ENCODE peak calls at places on chromosomes 6 and 20, in seven cellular contexts. A, W, S, T, K, H and Z are unnamed samples.

GRCh38 chr6:5175195-5175594 is 85.6 kb downstream of the LYRM4 start:
- DNase-seq in A (no peak), W (no peak), S (no peak), T (no peak), K (no peak), H (no peak), Z (no peak)

GRCh38 chr20:64099086-64099786 is 8.1 kb downstream of the NPBWR2 start:
- DNase-seq in A (no peak), W (no peak), S (no peak), T (no peak), K (no peak), H (no peak), Z (no peak)

GRCh38 chr6:16343593-16343992 is 105.2 kb downstream of the GMPR start:
- DNase-seq in A (no peak), W (no peak), S (peak; percentile 58), T (peak; percentile 67), K (no peak), H (no peak), Z (no peak)

GRCh38 chr20:11266571-11266970 is 592.8 kb upstream of the JAG1 start:
- DNase-seq in A (no peak), W (no peak), S (no peak), T (peak; percentile 20), K (no peak), H (no peak), Z (no peak)

GRCh38 chr6:100378576-100378975 is 86.1 kb downstream of the SIM1 start:
- DNase-seq in A (no peak), W (no peak), S (no peak), T (no peak), K (no peak), H (no peak), Z (no peak)

GRCh38 chr6:75156186-75156878 is 49.5 kb downstream of the COL12A1 start:
- DNase-seq in A (no peak), W (no peak), S (no peak), T (no peak), K (no peak), H (no peak), Z (no peak)

GRCh38 chr20:57742506-57743180 is 32.8 kb upstream of the PMEPA1 start:
- DNase-seq in A (no peak), W (no peak), S (no peak), T (no peak), K (no peak), H (no peak), Z (no peak)

GRCh38 chr6:160124007-160124406 is 2.4 kb downstream of the SLC22A1 start:
- DNase-seq in A (no peak), W (no peak), S (no peak), T (no peak), K (no peak), H (no peak), Z (no peak)

GRCh38 chr20:63006611-63007471 is at the start of gene BHLHE23:
- DNase-seq in A (no peak), W (no peak), S (no peak), T (no peak), K (no peak), H (no peak), Z (no peak)

GRCh38 chr20:19210426-19211155 is 1.9 kb upstream of the SLC24A3 start:
- DNase-seq in A (no peak), W (no peak), S (no peak), T (no peak), K (no peak), H (no peak), Z (no peak)

GRCh38 chr20:19212524-19213502 is at the start of gene SLC24A3:
- DNase-seq in A (no peak), W (peak; percentile 73), S (no peak), T (peak; percentile 9), K (no peak), H (no peak), Z (no peak)

GRCh38 chr20:19213946-19214490 is 1.6 kb downstream of the SLC24A3 start:
- DNase-seq in A (no peak), W (no peak), S (no peak), T (no peak), K (no peak), H (no peak), Z (no peak)

GRCh38 chr20:19211661-19212523 is 550 bp upstream of the SLC24A3 start:
- DNase-seq in A (no peak), W (peak; percentile 56), S (no peak), T (peak; percentile 2), K (no peak), H (no peak), Z (no peak)

GRCh38 chr20:19211252-19211651 is 1.2 kb upstream of the SLC24A3 start:
- DNase-seq in A (no peak), W (no peak), S (no peak), T (no peak), K (no peak), H (no peak), Z (no peak)
- H3K27me3 ChIP-seq in A (peaks cover 25% of the 10 kb centered on the region), W (peaks cover 4% of the 10 kb centered on the region), S (peaks cover 28% of the 10 kb centered on the region), T (peaks cover 29% of the 10 kb centered on the region), K (peaks cover 18% of the 10 kb centered on the region), H (peaks cover 3% of the 10 kb centered on the region), Z (peaks cover 22% of the 10 kb centered on the region)

DNA sequence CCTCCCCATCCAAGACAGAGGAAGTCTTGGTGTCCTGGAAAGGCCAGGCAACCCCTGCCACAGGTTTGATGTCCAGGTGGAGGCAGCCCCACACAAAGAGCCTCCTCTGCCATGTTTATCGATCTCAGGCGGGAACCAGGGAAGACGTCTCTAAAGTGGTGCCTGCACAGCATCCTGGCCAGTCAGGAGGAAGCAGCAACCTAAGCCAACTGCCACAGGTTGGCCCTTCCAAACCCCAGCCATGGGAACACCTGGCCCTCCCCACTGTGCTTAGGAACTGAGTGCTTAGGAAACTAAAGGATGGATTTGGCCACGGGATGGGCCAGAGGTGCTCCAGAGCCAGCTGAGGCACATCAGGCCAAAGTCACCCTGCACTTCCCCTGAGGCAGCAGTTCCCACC is 56.9 kb downstream of the CSE1L start:
- DNase-seq in A (no peak), W (no peak), S (no peak), T (no peak), K (no peak), H (no peak), Z (no peak)
- H3K27me3 ChIP-seq in A (no peaks in the 10 kb centered on the region), W (no peaks in the 10 kb centered on the region), S (no peaks in the 10 kb centered on the region), T (no peaks in the 10 kb centered on the region), K (no peaks in the 10 kb centered on the region), H (no peaks in the 10 kb centered on the region), Z (no peaks in the 10 kb centered on the region)

GRCh38 chr20:50054626-50055511 is 58.1 kb downstream of the UBE2V1 start:
- DNase-seq in A (no peak), W (no peak), S (peak; percentile 32), T (peak; percentile 60), K (peak; percentile 90), H (no peak), Z (no peak)
- H3K27me3 ChIP-seq in A (no peaks in the 10 kb centered on the region), W (no peaks in the 10 kb centered on the region), S (no peaks in the 10 kb centered on the region), T (no peaks in the 10 kb centered on the region), K (no peaks in the 10 kb centered on the region), H (no peaks in the 10 kb centered on the region), Z (no peaks in the 10 kb centered on the region)

GRCh38 chr20:61798632-61799031 is 267.0 kb downstream of the TAF4 start:
- DNase-seq in A (no peak), W (no peak), S (no peak), T (no peak), K (no peak), H (no peak), Z (no peak)
- H3K27me3 ChIP-seq in A (no peaks in the 10 kb centered on the region), W (no peaks in the 10 kb centered on the region), S (no peaks in the 10 kb centered on the region), T (peaks cover 6% of the 10 kb centered on the region), K (no peaks in the 10 kb centered on the region), H (no peaks in the 10 kb centered on the region), Z (peaks cover 2% of the 10 kb centered on the region)

GRCh38 chr20:2089447-2089846 is 12.2 kb upstream of the STK35 start:
- DNase-seq in A (no peak), W (no peak), S (no peak), T (no peak), K (no peak), H (no peak), Z (no peak)
- H3K27me3 ChIP-seq in A (peaks cover 43% of the 10 kb centered on the region), W (no peaks in the 10 kb centered on the region), S (peaks cover 21% of the 10 kb centered on the region), T (peaks cover 19% of the 10 kb centered on the region), K (peaks cover 6% of the 10 kb centered on the region), H (peaks cover 2% of the 10 kb centered on the region), Z (peaks cover 7% of the 10 kb centered on the region)

GRCh38 chr6:28765978-28766351 is 157.8 kb downstream of the TRIM27 start:
- DNase-seq in A (no peak), W (no peak), S (no peak), T (no peak), K (no peak), H (no peak), Z (no peak)

GRCh38 chr6:28766426-28766825 is 157.4 kb downstream of the TRIM27 start:
- DNase-seq in A (no peak), W (no peak), S (no peak), T (no peak), K (no peak), H (no peak), Z (no peak)

GRCh38 chr6:28767133-28767532 is 156.7 kb downstream of the TRIM27 start:
- DNase-seq in A (no peak), W (no peak), S (no peak), T (no peak), K (no peak), H (no peak), Z (no peak)

GRCh38 chr6:28764014-28764723 is 159.6 kb downstream of the TRIM27 start:
- DNase-seq in A (no peak), W (no peak), S (no peak), T (no peak), K (no peak), H (no peak), Z (peak; percentile 20)

DNA sequence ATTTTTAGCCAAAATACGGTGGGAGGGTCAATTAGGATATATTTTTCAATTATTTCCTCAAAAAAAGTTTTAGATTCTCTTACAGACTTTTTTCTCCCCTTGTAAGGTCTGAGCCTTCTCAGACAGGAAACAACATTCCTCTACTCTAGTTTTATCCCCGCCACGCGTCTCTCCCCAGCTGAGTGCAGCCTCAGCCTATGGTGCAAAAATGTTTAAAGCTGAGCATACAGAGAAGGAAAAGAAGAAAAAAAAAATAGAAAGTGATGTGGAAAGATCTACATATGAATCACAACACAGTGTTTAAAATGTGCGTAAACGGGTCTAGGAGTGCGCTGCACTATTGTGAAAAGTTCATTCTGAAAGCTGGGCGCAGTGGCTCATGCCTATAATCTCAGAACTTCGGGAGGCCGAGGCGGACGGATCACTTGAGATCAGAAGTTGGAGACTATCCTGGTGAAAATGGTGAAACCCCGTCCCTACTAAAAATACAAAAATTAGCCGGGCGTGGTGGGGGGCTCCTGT is 159.0 kb downstream of the TRIM27 start:
- DNase-seq in A (no peak), W (no peak), S (no peak), T (no peak), K (no peak), H (no peak), Z (no peak)
- H3K27me3 ChIP-seq in A (peaks cover 88% of the 10 kb centered on the region), W (peaks cover 39% of the 10 kb centered on the region), S (peaks cover 56% of the 10 kb centered on the region), T (peaks cover 5% of the 10 kb centered on the region), K (peaks cover 96% of the 10 kb centered on the region), H (peaks cover 36% of the 10 kb centered on the region), Z (peaks cover 46% of the 10 kb centered on the region)

GRCh38 chr6:70370496-70370895 is 42.8 kb upstream of the FAM135A start:
- DNase-seq in A (no peak), W (no peak), S (no peak), T (no peak), K (no peak), H (no peak), Z (no peak)

GRCh38 chr6:70363741-70364493 is 49.4 kb upstream of the FAM135A start:
- DNase-seq in A (no peak), W (no peak), S (no peak), T (no peak), K (no peak), H (no peak), Z (no peak)

GRCh38 chr6:70371454-70372105 is 41.7 kb upstream of the FAM135A start:
- DNase-seq in A (no peak), W (no peak), S (peak; percentile 64), T (peak; percentile 67), K (no peak), H (no peak), Z (no peak)

GRCh38 chr6:70375166-70375565 is 38.1 kb upstream of the FAM135A start:
- DNase-seq in A (no peak), W (no peak), S (no peak), T (peak; percentile 15), K (no peak), H (no peak), Z (peak; percentile 58)

GRCh38 chr6:70369332-70369950 is 43.9 kb upstream of the FAM135A start:
- DNase-seq in A (peak; percentile 60), W (peak; percentile 76), S (peak; percentile 21), T (peak; percentile 50), K (no peak), H (peak; percentile 60), Z (peak; percentile 61)
- H3K27me3 ChIP-seq in A (no peaks in the 10 kb centered on the region), W (no peaks in the 10 kb centered on the region), S (peaks cover 53% of the 10 kb centered on the region), T (peaks cover 5% of the 10 kb centered on the region), K (no peaks in the 10 kb centered on the region), H (no peaks in the 10 kb centered on the region), Z (peaks cover 32% of the 10 kb centered on the region)